ENCODE peak calls at places on chromosome 11, in nine cellular contexts. H is psoas muscle, A is fibroblast of pulmonary artery, Z is small intestine, X is fibroblast of lung, L is AG09309, Q is NT2/D1, T is uterus, P is IMR-90. O is an unnamed sample.

GRCh38 chr11:100687630-100688395 is 725 bp downstream of the ARHGAP42 start:
- DNase-seq in X (peak), Z (peak), T (peak), A (peak), Q (peak), H (peak), L (peak), P (peak), O (peak)

GRCh38 chr11:36109850-36110606 is 166.2 kb downstream of the LDLRAD3 start:
- DNase-seq in P (no peak), A (peak), T (no peak), L (no peak), Z (no peak), X (no peak), H (no peak), Q (peak), O (no peak)

GRCh38 chr11:110501428-110501827 is 71.7 kb downstream of the FDX1 start:
- DNase-seq in X (no peak), A (peak), P (no peak), Q (no peak), L (no peak), T (no peak), H (no peak), Z (no peak), O (no peak)

GRCh38 chr11:93209476-93209875 is 11.7 kb upstream of the SLC36A4 start:
- DNase-seq in L (no peak), X (no peak), H (no peak), Z (no peak), P (no peak), T (no peak), Q (no peak), A (no peak), O (no peak)

GRCh38 chr11:27699242-27699925 is 871 bp downstream of the BDNF start:
- DNase-seq in T (no peak), P (peak), X (peak), L (no peak), H (no peak), Z (no peak), Q (no peak), A (peak), O (no peak)

GRCh38 chr11:12019337-12019736 is 10.9 kb upstream of the DKK3 start:
- DNase-seq in Q (no peak), T (no peak), Z (no peak), A (peak), L (no peak), P (peak), H (no peak), X (peak), O (peak)

GRCh38 chr11:705646-706438 is at the start of gene EPS8L2:
- DNase-seq in L (no peak), Q (no peak), T (no peak), A (no peak), Z (peak), P (no peak), H (peak), X (no peak), O (no peak)

GRCh38 chr11:108781921-108782320 is 117.1 kb downstream of the DDX10 start:
- DNase-seq in L (no peak), X (no peak), T (no peak), Z (no peak), P (no peak), Q (no peak), H (no peak), A (no peak), O (no peak)

GRCh38 chr11:93813974-93814373 is 29.9 kb downstream of the MED17 start:
- DNase-seq in A (no peak), Z (no peak), L (no peak), Q (no peak), X (no peak), T (no peak), H (no peak), P (no peak), O (no peak)

GRCh38 chr11:64643258-64643881 is 52.4 kb downstream of the SLC22A12 start:
- DNase-seq in X (no peak), A (no peak), Q (peak), L (no peak), H (no peak), Z (no peak), T (peak), P (no peak), O (no peak)

GRCh38 chr11:47348859-47349258 is 3.6 kb downstream of the MYBPC3 start:
- DNase-seq in T (no peak), H (no peak), Q (no peak), L (no peak), X (peak), P (peak), Z (no peak), A (peak), O (peak)

GRCh38 chr11:1401656-1402221 is 12.0 kb downstream of the BRSK2 start:
- DNase-seq in A (peak), X (peak), T (peak), Z (peak), Q (no peak), L (no peak), P (peak), H (peak), O (peak)

GRCh38 chr11:16204261-16204660 is 152.1 kb downstream of the SOX6 start:
- DNase-seq in Q (no peak), H (no peak), P (peak), T (no peak), A (no peak), X (peak), Z (no peak), L (no peak), O (peak)

GRCh38 chr11:88421530-88421929 is 84.0 kb upstream of the CTSC start:
- DNase-seq in A (peak), L (peak), Q (no peak), H (no peak), Z (peak), T (no peak), X (no peak), P (peak), O (no peak)

GRCh38 chr11:119166368-119167076 is 2.0 kb upstream of the NLRX1 start:
- DNase-seq in L (no peak), Z (no peak), P (peak), Q (no peak), A (peak), X (peak), T (no peak), H (no peak), O (peak)

GRCh38 chr11:2944953-2945756 is 15.9 kb upstream of the PHLDA2 start:
- DNase-seq in Z (peak), X (peak), T (peak), A (peak), H (peak), Q (no peak), L (peak), P (peak), O (peak)

GRCh38 chr11:45178890-45179663 is 32.6 kb downstream of the PRDM11 start:
- DNase-seq in Z (no peak), L (peak), X (peak), Q (no peak), H (no peak), P (peak), T (no peak), A (peak), O (peak)

GRCh38 chr11:36149538-36150242 is 139.5 kb downstream of the COMMD9 start:
- DNase-seq in L (peak), Z (peak), A (peak), X (peak), H (peak), P (peak), T (peak), Q (peak), O (peak)

GRCh38 chr11:12802418-12803085 is 128.3 kb downstream of the TEAD1 start:
- DNase-seq in Z (peak), H (no peak), X (peak), T (peak), P (peak), A (peak), Q (no peak), L (no peak), O (peak)

GRCh38 chr11:123323482-123324056 is 106.5 kb upstream of the GRAMD1B start:
- DNase-seq in Q (no peak), A (no peak), T (no peak), L (no peak), Z (no peak), H (no peak), X (no peak), P (no peak), O (no peak)

GRCh38 chr11:98155696-98156095 is 865.1 kb upstream of the CNTN5 start:
- DNase-seq in L (no peak), X (no peak), Q (no peak), H (no peak), T (no peak), P (no peak), A (peak), Z (no peak), O (no peak)

GRCh38 chr11:10331548-10332289 is 26.8 kb downstream of the ADM start:
- DNase-seq in A (no peak), P (no peak), Z (no peak), Q (no peak), T (no peak), L (no peak), H (no peak), X (no peak), O (peak)

GRCh38 chr11:102802341-102802740 is 4.4 kb upstream of the MMP1 start:
- DNase-seq in X (peak), Z (no peak), H (no peak), L (peak), Q (no peak), T (no peak), P (peak), A (peak), O (peak)

GRCh38 chr11:124608146-124608545 is 3.1 kb upstream of the PANX3 start:
- DNase-seq in P (no peak), H (no peak), Z (peak), L (no peak), X (no peak), T (no peak), Q (no peak), A (no peak), O (no peak)

GRCh38 chr11:10604340-10604748 is 35.9 kb upstream of the LYVE1 start:
- DNase-seq in X (peak), A (peak), T (peak), L (no peak), Q (no peak), P (peak), Z (no peak), H (peak), O (peak)

GRCh38 chr11:130945945-130946344 is 29.7 kb upstream of the SNX19 start:
- DNase-seq in Z (no peak), L (peak), Q (no peak), P (peak), T (peak), A (peak), X (peak), H (peak), O (peak)

GRCh38 chr11:7590529-7590928 is 76.7 kb downstream of the PPFIBP2 start:
- DNase-seq in A (no peak), X (no peak), P (no peak), Q (no peak), L (no peak), T (no peak), H (no peak), Z (peak), O (no peak)

GRCh38 chr11:104830080-104830479 is 68.2 kb downstream of the CASP12 start:
- DNase-seq in Z (no peak), T (no peak), Q (no peak), P (peak), H (no peak), X (peak), A (peak), L (peak), O (peak)

GRCh38 chr11:65960824-65961266 is 689 bp upstream of the SART1 start:
- DNase-seq in A (no peak), L (no peak), Q (no peak), T (no peak), P (no peak), H (no peak), X (no peak), Z (no peak), O (no peak)

GRCh38 chr11:129694966-129695365 is 120.7 kb upstream of the TMEM45B start:
- DNase-seq in X (no peak), A (no peak), P (no peak), Z (no peak), H (no peak), L (no peak), T (no peak), Q (no peak), O (no peak)

GRCh38 chr11:83677730-83678129 is 391.6 kb upstream of the CCDC90B start:
- DNase-seq in X (no peak), H (no peak), P (no peak), T (no peak), A (no peak), Z (no peak), Q (no peak), L (no peak), O (no peak)

GRCh38 chr11:27497284-27497866 is 9.2 kb downstream of the LIN7C start:
- DNase-seq in P (peak), H (no peak), A (peak), L (no peak), X (peak), Z (peak), Q (no peak), T (no peak), O (no peak)

GRCh38 chr11:79055866-79056632 is 384.8 kb downstream of the TENM4 start:
- DNase-seq in Z (no peak), A (peak), P (peak), T (peak), Q (no peak), H (peak), L (peak), X (peak), O (peak)

GRCh38 chr11:10601722-10602281 is 33.3 kb upstream of the LYVE1 start:
- DNase-seq in X (no peak), L (no peak), Z (no peak), P (no peak), H (peak), T (no peak), A (no peak), Q (no peak), O (no peak)

GRCh38 chr11:13076961-13077360 is 67.8 kb downstream of the RASSF10 start:
- DNase-seq in T (no peak), H (no peak), A (no peak), Z (no peak), P (no peak), X (no peak), Q (no peak), L (no peak), O (no peak)

GRCh38 chr11:123202155-123202714 is 7.2 kb upstream of the CLMP start:
- DNase-seq in H (peak), T (peak), P (peak), X (peak), Q (no peak), L (no peak), A (peak), Z (no peak), O (peak)

GRCh38 chr11:1776331-1776851 is 12.7 kb upstream of the CTSD start:
- DNase-seq in T (no peak), L (no peak), P (no peak), H (no peak), A (no peak), Z (no peak), Q (no peak), X (no peak), O (no peak)

GRCh38 chr11:58837707-58838388 is 6.7 kb downstream of the GLYATL2 start:
- DNase-seq in A (no peak), P (no peak), Q (no peak), T (no peak), Z (no peak), X (no peak), L (no peak), H (no peak), O (no peak)

GRCh38 chr11:112161012-112161411 is 2.9 kb downstream of the IL18 start:
- DNase-seq in A (peak), Z (no peak), T (no peak), H (no peak), Q (no peak), X (no peak), P (no peak), L (no peak), O (peak)
- H3K4me3 ChIP-seq in A (no peak), Z (no peak), T (no peak), H (peak), Q (no peak), X (no peak), P (no peak), L (no peak), O (no peak)

DNA sequence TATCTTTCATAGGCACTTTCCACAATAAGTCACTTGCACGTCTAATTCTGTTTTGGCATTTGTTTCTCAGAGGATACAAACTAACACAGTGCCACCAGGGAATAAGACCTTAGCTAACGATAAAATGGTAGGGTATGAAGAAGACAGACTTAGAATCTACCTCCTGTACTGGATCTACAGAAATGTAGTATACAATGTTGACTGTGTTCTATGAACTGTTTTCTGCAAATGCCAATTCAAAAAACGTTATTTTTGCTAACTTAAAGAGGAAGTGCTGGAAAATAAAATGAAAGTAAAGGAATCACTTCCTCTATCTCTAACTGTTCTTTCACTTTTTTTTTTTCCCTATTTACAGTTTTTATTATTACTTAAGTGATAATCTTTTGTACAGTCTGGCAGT is 17.8 kb upstream of the PDE3B start:
- DNase-seq in L (no peak), T (no peak), X (no peak), A (no peak), Q (no peak), H (no peak), Z (no peak), P (no peak), O (no peak)
- H3K4me3 ChIP-seq in L (no peak), T (no peak), X (no peak), A (no peak), Q (no peak), H (no peak), Z (no peak), P (no peak), O (no peak)

GRCh38 chr11:57490456-57491248 is 24.9 kb downstream of the SLC43A1 start:
- DNase-seq in Q (no peak), L (no peak), T (no peak), Z (no peak), X (peak), P (peak), A (peak), H (no peak), O (peak)
- H3K4me3 ChIP-seq in Q (no peak), L (no peak), T (no peak), Z (no peak), X (no peak), P (no peak), A (no peak), H (no peak), O (no peak)

DNA sequence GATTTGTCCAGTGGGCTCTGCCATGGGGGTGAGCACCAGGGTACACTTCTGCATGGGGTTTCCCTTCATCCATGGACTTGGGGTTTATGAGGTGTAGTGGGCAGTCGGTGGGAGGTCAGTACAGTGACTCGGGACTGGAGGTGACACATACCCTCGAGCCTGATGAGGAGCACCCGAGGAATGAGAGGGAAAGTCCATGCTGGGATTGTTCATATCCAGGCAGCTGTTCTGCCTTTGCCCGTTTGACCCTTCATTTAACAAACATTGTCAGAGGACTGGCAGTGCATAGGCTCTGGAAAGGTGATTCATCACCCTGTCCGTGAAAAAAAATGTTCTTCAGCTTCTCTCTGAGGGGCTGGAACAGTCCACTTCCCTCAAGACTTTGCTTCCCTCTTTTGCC is 2.7 kb downstream of the NAV2 start:
- DNase-seq in T (peak), L (peak), Q (no peak), Z (peak), X (peak), H (no peak), A (peak), P (peak), O (peak)
- H3K4me3 ChIP-seq in T (no peak), L (peak), Q (no peak), Z (no peak), X (peak), H (peak), A (peak), P (peak), O (peak)